ENCODE peak calls at places on chromosomes 7 and 10, in four cellular contexts. One of them, this sample, is unnamed.

GRCh38 chr10:128377988-128378387 is 251.8 kb upstream of the MKI67 start:
- DNase-seq in activated CD4-positive, alpha-beta T cell treated with anti-CD3 and anti-CD28 coated beads, Interleukin-2, amount 50 U/mL, for 24 hours: no peak
- DNase-seq in D721Med: no peak
- DNase-seq in amygdala: no peak
- DNase-seq in this sample: no peak

GRCh38 chr7:16083931-16084330 is 337.4 kb downstream of the CRPPA start:
- DNase-seq in activated CD4-positive, alpha-beta T cell treated with anti-CD3 and anti-CD28 coated beads, Interleukin-2, amount 50 U/mL, for 24 hours: no peak
- DNase-seq in amygdala: no peak
- DNase-seq in D721Med: no peak
- DNase-seq in this sample: no peak

GRCh38 chr7:124723012-124723411 is 42.6 kb downstream of the GPR37 start:
- DNase-seq in D721Med: no peak
- DNase-seq in activated CD4-positive, alpha-beta T cell treated with anti-CD3 and anti-CD28 coated beads, Interleukin-2, amount 50 U/mL, for 24 hours: no peak
- DNase-seq in amygdala: no peak
- DNase-seq in this sample: no peak

GRCh38 chr7:75776295-75776971 is 4.4 kb upstream of the CCL26 start:
- DNase-seq in amygdala: no peak
- DNase-seq in activated CD4-positive, alpha-beta T cell treated with anti-CD3 and anti-CD28 coated beads, Interleukin-2, amount 50 U/mL, for 24 hours: peak
- DNase-seq in D721Med: no peak
- DNase-seq in this sample: no peak

GRCh38 chr7:155291045-155291530 is 6.6 kb upstream of the INSIG1 start:
- DNase-seq in activated CD4-positive, alpha-beta T cell treated with anti-CD3 and anti-CD28 coated beads, Interleukin-2, amount 50 U/mL, for 24 hours: no peak
- DNase-seq in amygdala: no peak
- DNase-seq in D721Med: no peak
- DNase-seq in this sample: no peak

GRCh38 chr7:111855842-111856227 is 293.5 kb upstream of the IMMP2L start:
- DNase-seq in activated CD4-positive, alpha-beta T cell treated with anti-CD3 and anti-CD28 coated beads, Interleukin-2, amount 50 U/mL, for 24 hours: no peak
- DNase-seq in D721Med: no peak
- DNase-seq in amygdala: no peak
- DNase-seq in this sample: no peak

GRCh38 chr7:139297795-139298194 is 43.3 kb upstream of the FMC1 start:
- DNase-seq in D721Med: no peak
- DNase-seq in activated CD4-positive, alpha-beta T cell treated with anti-CD3 and anti-CD28 coated beads, Interleukin-2, amount 50 U/mL, for 24 hours: no peak
- DNase-seq in amygdala: no peak
- DNase-seq in this sample: no peak

GRCh38 chr10:26665080-26666048 is 32.1 kb upstream of the PDSS1 start:
- DNase-seq in amygdala: no peak
- DNase-seq in activated CD4-positive, alpha-beta T cell treated with anti-CD3 and anti-CD28 coated beads, Interleukin-2, amount 50 U/mL, for 24 hours: no peak
- DNase-seq in D721Med: no peak
- DNase-seq in this sample: no peak

GRCh38 chr10:86958831-86959736 is 685 bp downstream of the SNCG start:
- DNase-seq in activated CD4-positive, alpha-beta T cell treated with anti-CD3 and anti-CD28 coated beads, Interleukin-2, amount 50 U/mL, for 24 hours: no peak
- DNase-seq in amygdala: no peak
- DNase-seq in D721Med: no peak
- DNase-seq in this sample: no peak

GRCh38 chr10:37206132-37206531 is 80.7 kb downstream of the ANKRD30A start:
- DNase-seq in amygdala: no peak
- DNase-seq in activated CD4-positive, alpha-beta T cell treated with anti-CD3 and anti-CD28 coated beads, Interleukin-2, amount 50 U/mL, for 24 hours: no peak
- DNase-seq in D721Med: no peak
- DNase-seq in this sample: no peak

GRCh38 chr7:45293295-45293942 is 135.8 kb downstream of the RAMP3 start:
- DNase-seq in amygdala: no peak
- DNase-seq in activated CD4-positive, alpha-beta T cell treated with anti-CD3 and anti-CD28 coated beads, Interleukin-2, amount 50 U/mL, for 24 hours: no peak
- DNase-seq in D721Med: no peak
- DNase-seq in this sample: no peak

GRCh38 chr10:92011560-92012214 is 88.1 kb downstream of the BTAF1 start:
- DNase-seq in D721Med: no peak
- DNase-seq in activated CD4-positive, alpha-beta T cell treated with anti-CD3 and anti-CD28 coated beads, Interleukin-2, amount 50 U/mL, for 24 hours: no peak
- DNase-seq in amygdala: no peak
- DNase-seq in this sample: no peak

GRCh38 chr10:86295791-86296190 is 70.8 kb downstream of the GRID1 start:
- DNase-seq in D721Med: no peak
- DNase-seq in activated CD4-positive, alpha-beta T cell treated with anti-CD3 and anti-CD28 coated beads, Interleukin-2, amount 50 U/mL, for 24 hours: no peak
- DNase-seq in amygdala: no peak
- DNase-seq in this sample: no peak

GRCh38 chr10:11154809-11155208 is 137.1 kb downstream of the CELF2 start:
- DNase-seq in activated CD4-positive, alpha-beta T cell treated with anti-CD3 and anti-CD28 coated beads, Interleukin-2, amount 50 U/mL, for 24 hours: no peak
- DNase-seq in D721Med: no peak
- DNase-seq in amygdala: no peak
- DNase-seq in this sample: no peak

GRCh38 chr10:97025613-97026242 is 160.0 kb downstream of the SLIT1 start:
- DNase-seq in D721Med: peak
- DNase-seq in activated CD4-positive, alpha-beta T cell treated with anti-CD3 and anti-CD28 coated beads, Interleukin-2, amount 50 U/mL, for 24 hours: no peak
- DNase-seq in amygdala: peak
- DNase-seq in this sample: peak

GRCh38 chr7:76428149-76428823 is 3.5 kb downstream of the ZP3 start:
- DNase-seq in activated CD4-positive, alpha-beta T cell treated with anti-CD3 and anti-CD28 coated beads, Interleukin-2, amount 50 U/mL, for 24 hours: no peak
- DNase-seq in D721Med: no peak
- DNase-seq in amygdala: no peak
- DNase-seq in this sample: no peak

GRCh38 chr7:128259131-128260056 is 18.3 kb downstream of the LEP start:
- DNase-seq in D721Med: no peak
- DNase-seq in amygdala: no peak
- DNase-seq in activated CD4-positive, alpha-beta T cell treated with anti-CD3 and anti-CD28 coated beads, Interleukin-2, amount 50 U/mL, for 24 hours: no peak
- DNase-seq in this sample: no peak

GRCh38 chr10:71547290-71547689 is 150.6 kb downstream of the CDH23 start:
- DNase-seq in activated CD4-positive, alpha-beta T cell treated with anti-CD3 and anti-CD28 coated beads, Interleukin-2, amount 50 U/mL, for 24 hours: no peak
- DNase-seq in amygdala: no peak
- DNase-seq in D721Med: no peak
- DNase-seq in this sample: no peak